ENCODE peak calls at places on chromosomes 1 and 21, in four cellular contexts. X is central memory CD4-positive, alpha-beta T cell; B is osteocyte; P is naive thymus-derived CD4-positive, alpha-beta T cell. U is an unnamed sample.

GRCh38 chr1:147723691-147724323 is 36.6 kb downstream of the GJA5 start:
- DNase-seq in P (peak; percentile 24), B (no peak), X (no peak), U (no peak)

GRCh38 chr1:82813351-82813750 is 1012.6 kb downstream of the ADGRL2 start:
- DNase-seq in P (no peak), B (no peak), X (no peak), U (no peak)

GRCh38 chr1:70863256-70863655 is 184.4 kb downstream of the PTGER3 start:
- DNase-seq in P (no peak), B (no peak), X (no peak), U (no peak)

GRCh38 chr1:208234721-208235120 is 9.5 kb downstream of the PLXNA2 start:
- DNase-seq in X (no peak), B (no peak), P (no peak), U (no peak)

GRCh38 chr21:36733857-36734256 is 34.9 kb downstream of the SIM2 start:
- DNase-seq in X (no peak), B (peak; percentile 69), P (no peak), U (no peak)

GRCh38 chr1:24929876-24930702 is at the start of gene RUNX3:
- DNase-seq in P (peak; percentile 92), B (no peak), X (peak; percentile 93), U (peak; percentile 95)

GRCh38 chr1:226706664-226707063 is 32.4 kb downstream of the ITPKB start:
- DNase-seq in P (no peak), X (no peak), B (no peak), U (no peak)

GRCh38 chr1:97820470-97821188 is 100.2 kb downstream of the DPYD start:
- DNase-seq in B (no peak), P (no peak), X (peak; percentile 1), U (peak; percentile 5)

GRCh38 chr1:52769346-52770033 is 43.2 kb downstream of the ZYG11B start:
- DNase-seq in P (no peak), B (no peak), X (no peak), U (no peak)

GRCh38 chr1:64065571-64065970 is 137.9 kb upstream of the UBE2U start:
- DNase-seq in P (no peak), B (no peak), X (no peak), U (no peak)

GRCh38 chr21:37987668-37988067 is 71.4 kb upstream of the KCNJ6 start:
- DNase-seq in P (no peak), X (no peak), B (no peak), U (no peak)

GRCh38 chr1:117652421-117652820 is 46.6 kb downstream of the TENT5C start:
- DNase-seq in P (no peak), X (no peak), B (no peak), U (no peak)

GRCh38 chr1:160007577-160008200 is 24.1 kb downstream of the PIGM start:
- DNase-seq in X (peak; percentile 25), B (no peak), P (peak; percentile 23), U (peak; percentile 25)

GRCh38 chr1:227317541-227318002 is 720 bp downstream of the CDC42BPA start:
- DNase-seq in X (no peak), P (peak; percentile 1), B (peak; percentile 87), U (peak; percentile 4)

GRCh38 chr1:248853023-248853422 is 5.9 kb downstream of the ZNF692 start:
- DNase-seq in X (no peak), P (no peak), B (no peak), U (no peak)

GRCh38 chr1:40239626-40240025 is 8.1 kb upstream of the TMCO2 start:
- DNase-seq in P (no peak), X (no peak), B (no peak), U (no peak)

GRCh38 chr1:92961896-92962752 is 862 bp upstream of the DIPK1A start:
- DNase-seq in X (peak; percentile 86), B (peak; percentile 85), P (peak; percentile 86), U (peak; percentile 74)

GRCh38 chr21:14064296-14064645 is 146.5 kb downstream of the LIPI start:
- DNase-seq in X (peak; percentile 54), P (no peak), B (no peak), U (peak; percentile 41)

GRCh38 chr1:230263573-230264195 is 162.4 kb downstream of the PGBD5 start:
- DNase-seq in B (no peak), X (no peak), P (no peak), U (no peak)

GRCh38 chr1:25774921-25775774 is 24.8 kb upstream of the SELENON start:
- DNase-seq in B (no peak), P (peak; percentile 97), X (peak; percentile 93), U (peak; percentile 65)

GRCh38 chr1:192805832-192806323 is 3.0 kb upstream of the RGS2 start:
- DNase-seq in P (peak; percentile 62), X (peak; percentile 75), B (no peak), U (peak; percentile 82)

GRCh38 chr21:25790122-25790951 is 55.6 kb downstream of the GABPA start:
- DNase-seq in B (no peak), P (peak; percentile 11), X (peak; percentile 3), U (no peak)

GRCh38 chr1:25522240-25522639 is 21.2 kb upstream of the LDLRAP1 start:
- DNase-seq in P (no peak), X (no peak), B (no peak), U (no peak)

GRCh38 chr1:205244383-205244782 is 16.6 kb downstream of the TMCC2 start:
- DNase-seq in P (no peak), B (no peak), X (no peak), U (no peak)

GRCh38 chr1:41404308-41404755 is 43.1 kb downstream of the FOXO6 start:
- DNase-seq in B (peak; percentile 89), X (no peak), P (peak; percentile 8), U (peak; percentile 52)

U was measured in immature natural killer cell.